ENCODE peak calls at places on chromosome 3, in seven cellular contexts. U, P, D, N, Q, O and X are unnamed samples.

GRCh38 chr3:66397745-66398144 is 103.1 kb downstream of the LRIG1 start:
- DNase-seq in Q (no peak), O (peak), U (no peak), D (no peak), N (no peak), P (no peak), X (no peak)

GRCh38 chr3:157868168-157868567 is 238.1 kb downstream of the SHOX2 start:
- DNase-seq in D (no peak), U (no peak), N (no peak), P (no peak), O (no peak), Q (no peak), X (no peak)

GRCh38 chr3:156948402-156949210 is 122.5 kb downstream of the LEKR1 start:
- DNase-seq in O (no peak), D (no peak), Q (no peak), N (no peak), U (no peak), P (no peak), X (no peak)

GRCh38 chr3:3172627-3173026 is 6.9 kb downstream of the CRBN start:
- DNase-seq in N (no peak), O (no peak), Q (peak), D (no peak), U (no peak), P (no peak), X (no peak)

GRCh38 chr3:24601500-24601899 is 106.8 kb upstream of the THRB start:
- DNase-seq in N (no peak), O (no peak), D (no peak), U (no peak), P (no peak), Q (no peak), X (no peak)

GRCh38 chr3:111984636-111985298 is 5.9 kb downstream of the ABHD10 start:
- DNase-seq in N (no peak), Q (no peak), D (no peak), O (no peak), P (no peak), U (no peak), X (no peak)

GRCh38 chr3:82022836-82023235 is 261.4 kb upstream of the GBE1 start:
- DNase-seq in Q (no peak), U (no peak), N (no peak), O (no peak), P (no peak), D (no peak), X (no peak)

GRCh38 chr3:21059409-21059808 is 691.6 kb downstream of the ZNF385D start:
- DNase-seq in O (no peak), N (no peak), P (no peak), U (no peak), Q (no peak), D (no peak), X (peak)

GRCh38 chr3:24829011-24829581 is 334.4 kb upstream of the THRB start:
- DNase-seq in P (peak), D (no peak), O (no peak), U (peak), N (peak), Q (peak), X (peak)